ENCODE peak calls at places on chromosomes 7 and 10, in seven cellular contexts. One of them, this sample, is unnamed.
A peak's percentile ranks its signal among the peaks of the same experiment; 100 is the strongest.

GRCh38 chr7:92246363-92247101 is 758 bp downstream of the ANKIB1 start:
- DNase-seq in amniotic stem cell: no peak
- DNase-seq in bronchial epithelial cell: peak; percentile 10
- DNase-seq in NCI-H1417: peak; percentile 28
- DNase-seq in EL: peak; percentile 40
- DNase-seq in NCI-H1694 treated with DMSO at 0.1 percent for 48 hours: peak; percentile 32
- DNase-seq in mesendoderm: peak; percentile 72
- DNase-seq in this sample: peak; percentile 19

GRCh38 chr10:118592675-118593330 is 2.6 kb downstream of the PRLHR start:
- DNase-seq in amniotic stem cell: no peak
- DNase-seq in bronchial epithelial cell: no peak
- DNase-seq in NCI-H1417: peak; percentile 77
- DNase-seq in EL: no peak
- DNase-seq in NCI-H1694 treated with DMSO at 0.1 percent for 48 hours: peak; percentile 40
- DNase-seq in mesendoderm: no peak
- DNase-seq in this sample: no peak

GRCh38 chr7:8387551-8388256 is 45.7 kb upstream of the NXPH1 start:
- DNase-seq in amniotic stem cell: no peak
- DNase-seq in bronchial epithelial cell: no peak
- DNase-seq in NCI-H1417: no peak
- DNase-seq in EL: no peak
- DNase-seq in NCI-H1694 treated with DMSO at 0.1 percent for 48 hours: no peak
- DNase-seq in mesendoderm: no peak
- DNase-seq in this sample: no peak

GRCh38 chr10:133608855-133609254 is 17.7 kb downstream of the FRG2B start:
- DNase-seq in amniotic stem cell: no peak
- DNase-seq in bronchial epithelial cell: peak; percentile 28
- DNase-seq in NCI-H1417: no peak
- DNase-seq in EL: peak; percentile 11
- DNase-seq in NCI-H1694 treated with DMSO at 0.1 percent for 48 hours: no peak
- DNase-seq in mesendoderm: peak; percentile 1
- DNase-seq in this sample: peak; percentile 60

GRCh38 chr7:79806161-79806734 is 328.4 kb upstream of the GNAI1 start:
- DNase-seq in amniotic stem cell: no peak
- DNase-seq in bronchial epithelial cell: peak; percentile 19
- DNase-seq in NCI-H1417: peak; percentile 7
- DNase-seq in EL: peak; percentile 34
- DNase-seq in NCI-H1694 treated with DMSO at 0.1 percent for 48 hours: peak; percentile 8
- DNase-seq in mesendoderm: no peak
- DNase-seq in this sample: peak; percentile 55

GRCh38 chr7:29748286-29749099 is 57.8 kb upstream of the WIPF3 start:
- DNase-seq in amniotic stem cell: peak; percentile 31
- DNase-seq in bronchial epithelial cell: peak; percentile 49
- DNase-seq in NCI-H1417: peak; percentile 62
- DNase-seq in EL: peak; percentile 44
- DNase-seq in NCI-H1694 treated with DMSO at 0.1 percent for 48 hours: peak; percentile 72
- DNase-seq in mesendoderm: peak; percentile 49
- DNase-seq in this sample: peak; percentile 73

GRCh38 chr7:151310578-151310977 is 31.0 kb upstream of the NUB1 start:
- DNase-seq in amniotic stem cell: no peak
- DNase-seq in bronchial epithelial cell: peak; percentile 22
- DNase-seq in NCI-H1417: peak; percentile 17
- DNase-seq in EL: peak; percentile 11
- DNase-seq in NCI-H1694 treated with DMSO at 0.1 percent for 48 hours: peak; percentile 41
- DNase-seq in mesendoderm: no peak
- DNase-seq in this sample: peak; percentile 52

GRCh38 chr10:132616170-132616994 is 78.8 kb downstream of the INPP5A start:
- DNase-seq in amniotic stem cell: no peak
- DNase-seq in bronchial epithelial cell: no peak
- DNase-seq in NCI-H1417: no peak
- DNase-seq in EL: no peak
- DNase-seq in NCI-H1694 treated with DMSO at 0.1 percent for 48 hours: no peak
- DNase-seq in mesendoderm: no peak
- DNase-seq in this sample: no peak

GRCh38 chr10:73940634-73941221 is 29.8 kb downstream of the PLAU start:
- DNase-seq in amniotic stem cell: peak; percentile 33
- DNase-seq in bronchial epithelial cell: peak; percentile 29
- DNase-seq in NCI-H1417: peak; percentile 4
- DNase-seq in EL: peak; percentile 77
- DNase-seq in NCI-H1694 treated with DMSO at 0.1 percent for 48 hours: peak; percentile 32
- DNase-seq in mesendoderm: peak; percentile 71
- DNase-seq in this sample: peak; percentile 100

GRCh38 chr7:151007469-151007898 is 16.7 kb downstream of the NOS3 start:
- DNase-seq in amniotic stem cell: no peak
- DNase-seq in bronchial epithelial cell: no peak
- DNase-seq in NCI-H1417: no peak
- DNase-seq in EL: no peak
- DNase-seq in NCI-H1694 treated with DMSO at 0.1 percent for 48 hours: no peak
- DNase-seq in mesendoderm: no peak
- DNase-seq in this sample: no peak

GRCh38 chr10:75405201-75406143 is 3.9 kb upstream of the ZNF503 start:
- DNase-seq in amniotic stem cell: no peak
- DNase-seq in bronchial epithelial cell: no peak
- DNase-seq in NCI-H1417: no peak
- DNase-seq in EL: no peak
- DNase-seq in NCI-H1694 treated with DMSO at 0.1 percent for 48 hours: no peak
- DNase-seq in mesendoderm: peak; percentile 87
- DNase-seq in this sample: peak; percentile 86

GRCh38 chr7:139714163-139714901 is 63.5 kb downstream of the HIPK2 start:
- DNase-seq in amniotic stem cell: no peak
- DNase-seq in bronchial epithelial cell: no peak
- DNase-seq in NCI-H1417: no peak
- DNase-seq in EL: no peak
- DNase-seq in NCI-H1694 treated with DMSO at 0.1 percent for 48 hours: no peak
- DNase-seq in mesendoderm: peak; percentile 67
- DNase-seq in this sample: no peak

GRCh38 chr10:74194999-74195398 is 44.0 kb downstream of the ADK start:
- DNase-seq in amniotic stem cell: no peak
- DNase-seq in bronchial epithelial cell: no peak
- DNase-seq in NCI-H1417: no peak
- DNase-seq in EL: no peak
- DNase-seq in NCI-H1694 treated with DMSO at 0.1 percent for 48 hours: no peak
- DNase-seq in mesendoderm: no peak
- DNase-seq in this sample: peak; percentile 89

GRCh38 chr7:128947854-128948253 is 10.1 kb downstream of the IRF5 start:
- DNase-seq in amniotic stem cell: no peak
- DNase-seq in bronchial epithelial cell: no peak
- DNase-seq in NCI-H1417: no peak
- DNase-seq in EL: peak; percentile 33
- DNase-seq in NCI-H1694 treated with DMSO at 0.1 percent for 48 hours: no peak
- DNase-seq in mesendoderm: no peak
- DNase-seq in this sample: peak; percentile 18

GRCh38 chr7:154817224-154817896 is 185.6 kb downstream of the PAXIP1 start:
- DNase-seq in amniotic stem cell: no peak
- DNase-seq in bronchial epithelial cell: no peak
- DNase-seq in NCI-H1417: no peak
- DNase-seq in EL: no peak
- DNase-seq in NCI-H1694 treated with DMSO at 0.1 percent for 48 hours: no peak
- DNase-seq in mesendoderm: no peak
- DNase-seq in this sample: no peak

GRCh38 chr7:50584793-50585399 is 19.7 kb upstream of the DDC start:
- DNase-seq in amniotic stem cell: no peak
- DNase-seq in bronchial epithelial cell: peak; percentile 92
- DNase-seq in NCI-H1417: no peak
- DNase-seq in EL: no peak
- DNase-seq in NCI-H1694 treated with DMSO at 0.1 percent for 48 hours: no peak
- DNase-seq in mesendoderm: no peak
- DNase-seq in this sample: peak; percentile 87

GRCh38 chr7:30690011-30690410 is 7.8 kb upstream of the CRHR2 start:
- DNase-seq in amniotic stem cell: no peak
- DNase-seq in bronchial epithelial cell: no peak
- DNase-seq in NCI-H1417: no peak
- DNase-seq in EL: no peak
- DNase-seq in NCI-H1694 treated with DMSO at 0.1 percent for 48 hours: no peak
- DNase-seq in mesendoderm: no peak
- DNase-seq in this sample: no peak

GRCh38 chr7:51034531-51035264 is 252.0 kb upstream of the GRB10 start:
- DNase-seq in amniotic stem cell: peak; percentile 38
- DNase-seq in bronchial epithelial cell: peak; percentile 32
- DNase-seq in NCI-H1417: no peak
- DNase-seq in EL: peak; percentile 82
- DNase-seq in NCI-H1694 treated with DMSO at 0.1 percent for 48 hours: no peak
- DNase-seq in mesendoderm: peak; percentile 37
- DNase-seq in this sample: peak; percentile 71

GRCh38 chr10:43808136-43808535 is 159.5 kb upstream of the ZNF32 start:
- DNase-seq in amniotic stem cell: no peak
- DNase-seq in bronchial epithelial cell: no peak
- DNase-seq in NCI-H1417: no peak
- DNase-seq in EL: no peak
- DNase-seq in NCI-H1694 treated with DMSO at 0.1 percent for 48 hours: no peak
- DNase-seq in mesendoderm: no peak
- DNase-seq in this sample: no peak

GRCh38 chr10:29370612-29371092 is 81.8 kb downstream of the LYZL1 start:
- DNase-seq in amniotic stem cell: no peak
- DNase-seq in bronchial epithelial cell: no peak
- DNase-seq in NCI-H1417: no peak
- DNase-seq in EL: peak; percentile 27
- DNase-seq in NCI-H1694 treated with DMSO at 0.1 percent for 48 hours: no peak
- DNase-seq in mesendoderm: peak; percentile 13
- DNase-seq in this sample: peak; percentile 36

GRCh38 chr10:46523881-46524470 is 32.5 kb downstream of the GPRIN2 start:
- DNase-seq in amniotic stem cell: peak; percentile 57
- DNase-seq in bronchial epithelial cell: peak; percentile 95
- DNase-seq in NCI-H1417: no peak
- DNase-seq in EL: peak; percentile 100
- DNase-seq in NCI-H1694 treated with DMSO at 0.1 percent for 48 hours: peak; percentile 51
- DNase-seq in mesendoderm: no peak
- DNase-seq in this sample: peak; percentile 99

GRCh38 chr7:50205011-50205410 is 99.5 kb upstream of the IKZF1 start:
- DNase-seq in amniotic stem cell: no peak
- DNase-seq in bronchial epithelial cell: no peak
- DNase-seq in NCI-H1417: no peak
- DNase-seq in EL: no peak
- DNase-seq in NCI-H1694 treated with DMSO at 0.1 percent for 48 hours: no peak
- DNase-seq in mesendoderm: peak; percentile 76
- DNase-seq in this sample: no peak

GRCh38 chr7:19369182-19369581 is 224.0 kb upstream of the FERD3L start:
- DNase-seq in amniotic stem cell: no peak
- DNase-seq in bronchial epithelial cell: no peak
- DNase-seq in NCI-H1417: no peak
- DNase-seq in EL: no peak
- DNase-seq in NCI-H1694 treated with DMSO at 0.1 percent for 48 hours: no peak
- DNase-seq in mesendoderm: peak; percentile 29
- DNase-seq in this sample: no peak

GRCh38 chr10:111999915-112000302 is 183.7 kb downstream of the GPAM start:
- DNase-seq in amniotic stem cell: no peak
- DNase-seq in bronchial epithelial cell: no peak
- DNase-seq in NCI-H1417: no peak
- DNase-seq in EL: no peak
- DNase-seq in NCI-H1694 treated with DMSO at 0.1 percent for 48 hours: no peak
- DNase-seq in mesendoderm: peak; percentile 62
- DNase-seq in this sample: no peak

GRCh38 chr10:62582804-62583208 is 208.6 kb downstream of the ZNF365 start:
- DNase-seq in amniotic stem cell: peak; percentile 81
- DNase-seq in bronchial epithelial cell: peak; percentile 67
- DNase-seq in NCI-H1417: no peak
- DNase-seq in EL: peak; percentile 98
- DNase-seq in NCI-H1694 treated with DMSO at 0.1 percent for 48 hours: no peak
- DNase-seq in mesendoderm: no peak
- DNase-seq in this sample: peak; percentile 86

GRCh38 chr10:31507427-31507826 is 188.4 kb downstream of the ZEB1 start:
- DNase-seq in amniotic stem cell: no peak
- DNase-seq in bronchial epithelial cell: no peak
- DNase-seq in NCI-H1417: no peak
- DNase-seq in EL: no peak
- DNase-seq in NCI-H1694 treated with DMSO at 0.1 percent for 48 hours: no peak
- DNase-seq in mesendoderm: no peak
- DNase-seq in this sample: no peak

GRCh38 chr10:3147117-3147820 is 25.3 kb downstream of the PITRM1 start:
- DNase-seq in amniotic stem cell: no peak
- DNase-seq in bronchial epithelial cell: no peak
- DNase-seq in NCI-H1417: no peak
- DNase-seq in EL: no peak
- DNase-seq in NCI-H1694 treated with DMSO at 0.1 percent for 48 hours: no peak
- DNase-seq in mesendoderm: no peak
- DNase-seq in this sample: no peak

GRCh38 chr7:106418094-106418493 is 133.3 kb upstream of the NAMPT start:
- DNase-seq in amniotic stem cell: no peak
- DNase-seq in bronchial epithelial cell: peak; percentile 90
- DNase-seq in NCI-H1417: no peak
- DNase-seq in EL: peak; percentile 4
- DNase-seq in NCI-H1694 treated with DMSO at 0.1 percent for 48 hours: no peak
- DNase-seq in mesendoderm: no peak
- DNase-seq in this sample: no peak

GRCh38 chr7:41792099-41792498 is 89.2 kb upstream of the INHBA start:
- DNase-seq in amniotic stem cell: no peak
- DNase-seq in bronchial epithelial cell: peak; percentile 86
- DNase-seq in NCI-H1417: no peak
- DNase-seq in EL: no peak
- DNase-seq in NCI-H1694 treated with DMSO at 0.1 percent for 48 hours: no peak
- DNase-seq in mesendoderm: no peak
- DNase-seq in this sample: peak; percentile 12

GRCh38 chr10:106053031-106053430 is 1111.5 kb downstream of the SORCS1 start:
- DNase-seq in amniotic stem cell: no peak
- DNase-seq in bronchial epithelial cell: no peak
- DNase-seq in NCI-H1417: no peak
- DNase-seq in EL: no peak
- DNase-seq in NCI-H1694 treated with DMSO at 0.1 percent for 48 hours: no peak
- DNase-seq in mesendoderm: no peak
- DNase-seq in this sample: no peak

GRCh38 chr10:78267598-78267997 is 233.9 kb downstream of the RPS24 start:
- DNase-seq in amniotic stem cell: no peak
- DNase-seq in bronchial epithelial cell: no peak
- DNase-seq in NCI-H1417: no peak
- DNase-seq in EL: peak; percentile 76
- DNase-seq in NCI-H1694 treated with DMSO at 0.1 percent for 48 hours: no peak
- DNase-seq in mesendoderm: peak; percentile 63
- DNase-seq in this sample: peak; percentile 43

GRCh38 chr10:4240641-4241197 is 455.7 kb upstream of the KLF6 start:
- DNase-seq in amniotic stem cell: peak; percentile 48
- DNase-seq in bronchial epithelial cell: no peak
- DNase-seq in NCI-H1417: no peak
- DNase-seq in EL: peak; percentile 90
- DNase-seq in NCI-H1694 treated with DMSO at 0.1 percent for 48 hours: no peak
- DNase-seq in mesendoderm: peak; percentile 57
- DNase-seq in this sample: no peak

GRCh38 chr7:43077732-43078391 is 34.6 kb upstream of the HECW1 start:
- DNase-seq in amniotic stem cell: no peak
- DNase-seq in bronchial epithelial cell: peak; percentile 21
- DNase-seq in NCI-H1417: no peak
- DNase-seq in EL: peak; percentile 47
- DNase-seq in NCI-H1694 treated with DMSO at 0.1 percent for 48 hours: no peak
- DNase-seq in mesendoderm: peak; percentile 87
- DNase-seq in this sample: peak; percentile 54

GRCh38 chr7:115102738-115103137 is 180.8 kb downstream of the MDFIC start:
- DNase-seq in amniotic stem cell: no peak
- DNase-seq in bronchial epithelial cell: no peak
- DNase-seq in NCI-H1417: no peak
- DNase-seq in EL: no peak
- DNase-seq in NCI-H1694 treated with DMSO at 0.1 percent for 48 hours: no peak
- DNase-seq in mesendoderm: no peak
- DNase-seq in this sample: no peak

GRCh38 chr10:127527320-127527719 is 21.8 kb upstream of the NPS start:
- DNase-seq in amniotic stem cell: no peak
- DNase-seq in bronchial epithelial cell: no peak
- DNase-seq in NCI-H1417: no peak
- DNase-seq in EL: no peak
- DNase-seq in NCI-H1694 treated with DMSO at 0.1 percent for 48 hours: no peak
- DNase-seq in mesendoderm: no peak
- DNase-seq in this sample: no peak

GRCh38 chr7:146683439-146683838 is 566.8 kb downstream of the CNTNAP2 start:
- DNase-seq in amniotic stem cell: peak; percentile 17
- DNase-seq in bronchial epithelial cell: peak; percentile 56
- DNase-seq in NCI-H1417: no peak
- DNase-seq in EL: peak; percentile 0
- DNase-seq in NCI-H1694 treated with DMSO at 0.1 percent for 48 hours: no peak
- DNase-seq in mesendoderm: no peak
- DNase-seq in this sample: peak; percentile 73

GRCh38 chr7:154584352-154585252 is 418.3 kb downstream of the PAXIP1 start:
- DNase-seq in amniotic stem cell: no peak
- DNase-seq in bronchial epithelial cell: no peak
- DNase-seq in NCI-H1417: no peak
- DNase-seq in EL: no peak
- DNase-seq in NCI-H1694 treated with DMSO at 0.1 percent for 48 hours: no peak
- DNase-seq in mesendoderm: peak; percentile 48
- DNase-seq in this sample: peak; percentile 13

GRCh38 chr10:47381427-47382379 is 2.4 kb downstream of the ZNF488 start:
- DNase-seq in amniotic stem cell: no peak
- DNase-seq in bronchial epithelial cell: no peak
- DNase-seq in NCI-H1417: peak; percentile 21
- DNase-seq in EL: no peak
- DNase-seq in NCI-H1694 treated with DMSO at 0.1 percent for 48 hours: no peak
- DNase-seq in mesendoderm: no peak
- DNase-seq in this sample: no peak